ENCODE peak calls at places on chromosomes 4 and X, in seven cellular contexts. H is OCI-LY7, M is A549, Q is mesendoderm, P is astrocyte, E is DND-41, W is SK-N-SH. R is an unnamed sample.

GRCh38 chr4:15738877-15739276 is 36.0 kb downstream of the BST1 start:
- DNase-seq in M (no peak), E (no peak), Q (no peak), P (peak), H (no peak), W (no peak), R (no peak)

GRCh38 chr4:38612996-38613395 is 51.0 kb upstream of the KLF3 start:
- DNase-seq in Q (no peak), P (no peak), E (no peak), M (no peak), W (no peak), H (no peak), R (no peak)

GRCh38 chrX:66622209-66622608 is 16.7 kb downstream of the EDA2R start:
- DNase-seq in H (no peak), E (no peak), P (peak), W (no peak), Q (no peak), M (no peak), R (no peak)

GRCh38 chrX:150762258-150762867 is 69.2 kb downstream of the MTMR1 start:
- DNase-seq in P (no peak), W (no peak), Q (no peak), M (no peak), E (no peak), H (no peak), R (no peak)

GRCh38 chr4:35105486-35105885 is 1138.8 kb downstream of the ARAP2 start:
- DNase-seq in W (no peak), E (no peak), H (no peak), M (no peak), P (no peak), Q (no peak), R (no peak)

GRCh38 chr4:26152051-26152450 is 168.8 kb upstream of the RBPJ start:
- DNase-seq in Q (no peak), H (no peak), M (no peak), P (no peak), E (no peak), W (no peak), R (no peak)

GRCh38 chr4:125096662-125097061 is 218.1 kb upstream of the FAT4 start:
- DNase-seq in E (no peak), W (no peak), H (no peak), M (no peak), Q (no peak), P (no peak), R (no peak)

GRCh38 chrX:21972721-21973120 is 32.2 kb downstream of the SMS start:
- DNase-seq in P (peak), W (no peak), H (no peak), E (no peak), M (no peak), Q (peak), R (no peak)

GRCh38 chrX:136954930-136955329 is 74.4 kb upstream of the RBMX start:
- DNase-seq in W (peak), P (peak), M (no peak), Q (peak), E (no peak), H (peak), R (no peak)

GRCh38 chr4:172202480-172203076 is 389.4 kb downstream of the GALNTL6 start:
- DNase-seq in Q (peak), W (peak), M (peak), H (peak), E (no peak), P (peak), R (no peak)

GRCh38 chr4:169823685-169824084 is 65.9 kb upstream of the HPF1 start:
- DNase-seq in H (peak), E (peak), W (no peak), M (no peak), Q (peak), P (peak), R (peak)

GRCh38 chrX:154412468-154412867 is 1.1 kb downstream of the TAFAZZIN start:
- DNase-seq in M (no peak), E (peak), W (peak), Q (no peak), H (peak), P (no peak), R (no peak)

GRCh38 chr4:733631-733980 is 28.0 kb downstream of the PCGF3 start:
- DNase-seq in M (no peak), W (no peak), Q (no peak), H (no peak), P (no peak), E (no peak), R (no peak)

GRCh38 chrX:154800508-154801207 is 4.6 kb downstream of the MPP1 start:
- DNase-seq in E (no peak), Q (no peak), P (no peak), W (no peak), M (no peak), H (no peak), R (no peak)

GRCh38 chr4:528835-529234 is 29.8 kb downstream of the PIGG start:
- DNase-seq in E (no peak), P (no peak), H (no peak), Q (no peak), M (no peak), W (no peak), R (no peak)

GRCh38 chr4:87949961-87950360 is 25.6 kb upstream of the SPP1 start:
- DNase-seq in W (no peak), Q (no peak), E (no peak), H (no peak), M (no peak), P (peak), R (no peak)

GRCh38 chrX:10064736-10065135 is 92.0 kb upstream of the CLCN4 start:
- DNase-seq in P (no peak), H (no peak), W (no peak), E (no peak), Q (no peak), M (no peak), R (no peak)

GRCh38 chrX:10062352-10062751 is 94.4 kb upstream of the CLCN4 start:
- DNase-seq in P (no peak), E (no peak), H (no peak), M (no peak), W (no peak), Q (no peak), R (no peak)

GRCh38 chrX:10062980-10063379 is 93.8 kb upstream of the CLCN4 start:
- DNase-seq in M (no peak), Q (no peak), W (no peak), P (no peak), H (no peak), E (no peak), R (no peak)
- H3K4me2 ChIP-seq in M (no peak), Q (no peak), W (no peak), P (no peak), H (no peak), E (no peak), R (no peak)

GRCh38 chrX:75522565-75523411 is at the start of gene ZDHHC15:
- DNase-seq in W (peak), Q (peak), P (peak), H (no peak), M (no peak), E (peak), R (peak)
- H3K4me2 ChIP-seq in W (peak), Q (peak), P (peak), H (no peak), M (peak), E (peak), R (peak)

GRCh38 chr4:138979742-138980141 is 35.8 kb upstream of the NOCT start:
- DNase-seq in P (no peak), H (no peak), W (no peak), Q (no peak), M (no peak), E (no peak), R (no peak)

GRCh38 chr4:138976526-138976925 is 39.1 kb upstream of the NOCT start:
- DNase-seq in P (no peak), M (no peak), W (no peak), E (no peak), Q (no peak), H (no peak), R (no peak)

GRCh38 chr4:138978600-138978999 is 37.0 kb upstream of the NOCT start:
- DNase-seq in M (no peak), Q (peak), W (no peak), P (no peak), H (no peak), E (no peak), R (no peak)

GRCh38 chr4:138978028-138978585 is 37.5 kb upstream of the NOCT start:
- DNase-seq in Q (peak), P (no peak), H (no peak), E (no peak), M (no peak), W (no peak), R (peak)

DNA sequence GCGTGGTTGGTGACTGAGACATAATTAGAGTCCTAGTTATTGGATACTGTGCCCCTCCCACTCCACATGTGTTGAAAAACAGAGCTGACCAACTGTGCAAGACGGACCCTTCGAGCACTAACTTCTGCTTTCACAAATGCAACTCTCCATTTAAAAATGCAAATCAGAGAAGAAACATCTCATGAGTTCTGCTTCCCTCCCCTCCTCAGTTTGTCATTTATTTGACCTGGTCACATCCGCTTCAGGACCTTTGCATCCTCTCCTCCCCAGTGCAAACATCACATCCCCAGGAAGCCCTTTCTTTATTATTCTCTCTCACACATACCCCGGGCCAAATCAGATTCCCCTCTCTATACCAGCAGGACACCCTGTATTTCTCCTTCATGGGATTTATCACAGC is 38.1 kb upstream of the NOCT start:
- DNase-seq in H (peak), P (no peak), Q (peak), W (no peak), M (no peak), E (no peak), R (peak)
- H3K4me2 ChIP-seq in H (peak), P (no peak), Q (no peak), W (no peak), M (no peak), E (no peak), R (no peak)

GRCh38 chr4:121306932-121307331 is 73.9 kb downstream of the QRFPR start:
- DNase-seq in H (no peak), E (no peak), M (no peak), P (no peak), Q (no peak), W (no peak), R (no peak)
- H3K4me2 ChIP-seq in H (no peak), E (no peak), M (no peak), P (no peak), Q (no peak), W (no peak), R (no peak)

DNA sequence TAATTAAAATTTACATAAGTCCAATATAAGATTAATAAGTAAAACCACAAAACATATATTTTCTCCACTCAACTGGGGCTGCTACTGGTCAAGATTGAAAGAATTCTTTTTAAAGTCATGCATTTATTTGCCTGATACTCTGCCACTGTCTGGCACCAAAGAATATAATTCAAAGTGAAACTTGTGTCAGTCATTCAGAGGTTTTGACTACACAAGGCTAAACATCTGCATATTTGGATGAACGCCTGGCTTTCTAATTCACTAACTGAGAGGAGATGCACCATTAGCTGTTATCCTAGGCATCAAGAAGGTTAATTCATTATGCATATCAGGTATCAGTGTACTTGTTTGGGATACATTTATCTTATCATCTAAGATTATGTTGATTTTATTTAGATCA is 598.5 kb downstream of the CENPC start:
- DNase-seq in Q (no peak), P (no peak), M (no peak), W (no peak), H (no peak), E (no peak), R (no peak)
- H3K4me2 ChIP-seq in Q (no peak), P (no peak), M (no peak), W (no peak), H (no peak), E (no peak), R (no peak)

GRCh38 chr4:61770456-61770855 is 570.3 kb downstream of the ADGRL3 start:
- DNase-seq in M (no peak), H (no peak), Q (no peak), W (no peak), P (no peak), E (no peak), R (no peak)

GRCh38 chr4:61773655-61774245 is 573.6 kb downstream of the ADGRL3 start:
- DNase-seq in W (no peak), Q (no peak), E (no peak), P (no peak), H (no peak), M (no peak), R (peak)

DNA sequence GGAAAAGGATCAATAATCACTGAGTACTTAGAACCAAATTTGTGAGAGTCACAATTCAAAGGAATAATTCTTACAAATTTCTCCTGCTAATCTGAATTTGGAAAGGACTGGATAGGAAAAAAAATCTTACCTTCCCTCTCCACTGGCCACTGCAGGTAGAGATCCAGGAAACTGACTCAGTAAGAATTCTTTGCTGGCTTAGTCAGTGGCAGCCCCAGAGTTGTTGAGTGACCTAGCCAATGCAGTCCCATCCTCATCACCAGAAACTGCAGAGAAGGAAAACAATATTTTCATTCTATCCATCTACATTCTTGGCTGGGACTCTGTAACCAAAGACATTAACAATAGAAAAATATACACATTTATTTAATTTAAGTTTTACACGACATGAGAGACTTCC is 572.0 kb downstream of the ADGRL3 start:
- DNase-seq in Q (peak), P (peak), M (no peak), W (no peak), H (no peak), E (no peak), R (no peak)
- H3K4me2 ChIP-seq in Q (no peak), P (no peak), M (no peak), W (no peak), H (no peak), E (no peak), R (no peak)

GRCh38 chrX:86946569-86946968 is 571.0 kb upstream of the KLHL4 start:
- DNase-seq in E (no peak), M (peak), W (peak), P (no peak), H (peak), Q (peak), R (no peak)
- H3K4me2 ChIP-seq in E (no peak), M (no peak), W (no peak), P (no peak), H (no peak), Q (no peak), R (no peak)

GRCh38 chr4:168153596-168154440 is 61.5 kb downstream of the ANXA10 start:
- DNase-seq in P (peak), M (peak), Q (peak), W (peak), E (peak), H (peak), R (peak)

GRCh38 chr4:168150651-168151050 is 58.3 kb downstream of the ANXA10 start:
- DNase-seq in H (no peak), W (no peak), P (peak), M (no peak), Q (no peak), E (no peak), R (no peak)

GRCh38 chr4:168154546-168155277 is 62.4 kb downstream of the ANXA10 start:
- DNase-seq in H (no peak), E (no peak), Q (no peak), M (no peak), W (no peak), P (no peak), R (no peak)

GRCh38 chr4:168152837-168153500 is 60.6 kb downstream of the ANXA10 start:
- DNase-seq in Q (no peak), W (no peak), E (no peak), P (no peak), M (no peak), H (no peak), R (no peak)

DNA sequence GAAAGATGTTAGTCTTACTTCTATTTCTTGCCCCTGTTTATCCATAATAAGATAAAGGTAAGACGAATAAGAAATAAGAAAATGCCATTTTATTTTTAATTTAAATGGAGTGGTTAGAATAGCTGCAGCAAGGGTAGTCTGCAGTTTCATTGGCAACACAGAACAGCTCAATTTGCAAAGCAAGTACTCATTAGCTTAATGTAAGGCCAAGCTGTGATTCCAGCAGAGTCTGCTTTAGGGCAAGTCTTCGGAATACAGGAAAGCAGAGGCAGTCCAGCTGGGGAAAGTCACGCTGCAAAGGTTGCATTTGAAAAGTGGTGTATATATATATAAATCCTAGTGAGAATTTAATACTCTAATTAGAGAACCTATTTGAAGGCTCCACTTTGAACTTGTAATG is 59.0 kb downstream of the ANXA10 start:
- DNase-seq in Q (peak), M (no peak), E (no peak), W (no peak), H (no peak), P (no peak), R (peak)
- H3K4me2 ChIP-seq in Q (no peak), M (no peak), E (no peak), W (no peak), H (no peak), P (no peak), R (no peak)

R was measured in H9.